ENCODE peak calls at places on chromosomes 3 and 15, in four cellular contexts. W is LoVo, M is activated gamma-delta T cell treated with Interleukin-2 at 50 U/mL for 16 hours, Z is GM03348. H is an unnamed sample.

GRCh38 chr3:179666436-179667035 is 13.7 kb downstream of the USP13 start:
- DNase-seq in W (no peak), M (no peak), Z (no peak), H (no peak)

GRCh38 chr3:52841211-52841980 is 6.6 kb upstream of the MUSTN1 start:
- DNase-seq in W (no peak), M (no peak), Z (no peak), H (no peak)

GRCh38 chr3:8841472-8841871 is 72.1 kb upstream of the OXTR start:
- DNase-seq in W (no peak), M (no peak), Z (peak), H (no peak)

GRCh38 chr3:40054568-40055222 is 245.3 kb downstream of the MYRIP start:
- DNase-seq in W (no peak), M (no peak), Z (peak), H (no peak)

GRCh38 chr15:71273731-71274447 is 158.6 kb downstream of the THSD4 start:
- DNase-seq in W (no peak), M (no peak), Z (peak), H (no peak)

GRCh38 chr3:5136619-5137429 is 14.7 kb downstream of the ARL8B start:
- DNase-seq in W (no peak), M (peak), Z (no peak), H (no peak)

GRCh38 chr15:88834211-88834812 is 31.1 kb downstream of the ACAN start:
- DNase-seq in W (no peak), M (peak), Z (peak), H (peak)

GRCh38 chr15:100517820-100518219 is 10.9 kb downstream of the CERS3 start:
- DNase-seq in W (no peak), M (no peak), Z (no peak), H (no peak)

GRCh38 chr15:57922780-57923179 is 142.7 kb downstream of the ALDH1A2 start:
- DNase-seq in W (no peak), M (no peak), Z (no peak), H (no peak)

GRCh38 chr3:192819001-192819569 is 91.7 kb upstream of the FGF12 start:
- DNase-seq in W (peak), M (no peak), Z (peak), H (no peak)

GRCh38 chr3:130976706-130977105 is 49.9 kb downstream of the ASTE1 start:
- DNase-seq in W (no peak), M (no peak), Z (no peak), H (no peak)

GRCh38 chr15:48710952-48711495 is 65.5 kb upstream of the FBN1 start:
- DNase-seq in W (no peak), M (no peak), Z (no peak), H (no peak)

GRCh38 chr3:113304856-113305540 is 93.6 kb downstream of the BOC start:
- DNase-seq in W (no peak), M (no peak), Z (peak), H (no peak)

GRCh38 chr3:194081826-194082225 is 54.1 kb upstream of the HES1 start:
- DNase-seq in W (no peak), M (no peak), Z (no peak), H (no peak)

GRCh38 chr3:151839313-151839631 is 25.4 kb downstream of the AADAC start:
- DNase-seq in W (no peak), M (no peak), Z (no peak), H (no peak)

GRCh38 chr3:48997714-48998637 is 7.9 kb downstream of the P4HTM start:
- DNase-seq in W (no peak), M (no peak), Z (no peak), H (no peak)

GRCh38 chr15:25849431-25849921 is 13.7 kb downstream of the ATP10A start:
- DNase-seq in W (peak), M (no peak), Z (peak), H (no peak)

GRCh38 chr3:141191097-141191749 is 40.4 kb upstream of the PXYLP1 start:
- DNase-seq in W (no peak), M (no peak), Z (peak), H (no peak)

GRCh38 chr3:100297784-100298183 is 36.8 kb upstream of the NIT2 start:
- DNase-seq in W (no peak), M (no peak), Z (peak), H (no peak)

GRCh38 chr3:18079739-18080138 is 337.3 kb upstream of the TBC1D5 start:
- DNase-seq in W (no peak), M (no peak), Z (no peak), H (no peak)

GRCh38 chr3:145017959-145018358 is 1046.3 kb downstream of the DIPK2A start:
- DNase-seq in W (peak), M (no peak), Z (no peak), H (no peak)

GRCh38 chr15:39454189-39454986 is 126.5 kb upstream of the THBS1 start:
- DNase-seq in W (no peak), M (no peak), Z (peak), H (no peak)

GRCh38 chr3:474828-475227 is 278.3 kb downstream of the CHL1 start:
- DNase-seq in W (no peak), M (no peak), Z (no peak), H (no peak)

GRCh38 chr3:151935451-151935850 is 62.0 kb downstream of the SUCNR1 start:
- DNase-seq in W (no peak), M (no peak), Z (no peak), H (no peak)

GRCh38 chr3:9715764-9716437 is 12.3 kb downstream of the CPNE9 start:
- DNase-seq in W (peak), M (no peak), Z (peak), H (peak)

GRCh38 chr3:174168026-174168425 is 691.1 kb upstream of the NAALADL2 start:
- DNase-seq in W (no peak), M (no peak), Z (no peak), H (no peak)

GRCh38 chr15:90463381-90463780 is 66.3 kb upstream of the CRTC3 start:
- DNase-seq in W (no peak), M (no peak), Z (peak), H (no peak)

GRCh38 chr15:57727031-57727430 is 20.5 kb downstream of the POLR2M start:
- DNase-seq in W (no peak), M (no peak), Z (no peak), H (no peak)

GRCh38 chr3:172217877-172218276 is 178.5 kb downstream of the FNDC3B start:
- DNase-seq in W (no peak), M (no peak), Z (peak), H (no peak)

GRCh38 chr3:49674491-49674983 is 386 bp downstream of the APEH start:
- DNase-seq in W (no peak), M (peak), Z (no peak), H (no peak)

GRCh38 chr3:112437146-112438022 is 61.9 kb downstream of the BTLA start:
- DNase-seq in W (peak), M (no peak), Z (peak), H (no peak)

GRCh38 chr3:118817748-118818165 is 216.9 kb downstream of the IGSF11 start:
- DNase-seq in W (peak), M (peak), Z (peak), H (peak)

H was measured in Peyer's patch.